ENCODE peak calls at places on chromosome 15, in nine cellular contexts. W is Panc1, I is bronchial epithelial cell, E is GM10248, K is Calu3, F is omental fat pad, C is uterus, G is heart right ventricle, N is type B pancreatic cell. J is an unnamed sample.

GRCh38 chr15:56736881-56737707 is 3.8 kb upstream of the ZNF280D start:
- DNase-seq in C (no peak), N (no peak), E (no peak), W (no peak), G (no peak), I (no peak), F (no peak), K (no peak), J (no peak)

GRCh38 chr15:49232407-49232806 is 62.4 kb downstream of the GALK2 start:
- DNase-seq in N (no peak), E (no peak), I (no peak), G (no peak), C (no peak), W (no peak), F (no peak), K (no peak), J (no peak)

GRCh38 chr15:77066961-77067690 is 3.8 kb downstream of the TSPAN3 start:
- DNase-seq in F (no peak), W (no peak), K (peak), E (no peak), C (no peak), I (peak), G (no peak), N (no peak), J (no peak)

GRCh38 chr15:77480859-77481258 is 60.2 kb downstream of the HMG20A start:
- DNase-seq in N (no peak), E (no peak), I (no peak), K (no peak), F (no peak), W (no peak), G (no peak), C (no peak), J (no peak)

GRCh38 chr15:56749982-56750381 is 16.7 kb upstream of the ZNF280D start:
- DNase-seq in N (no peak), W (no peak), C (no peak), E (no peak), F (no peak), K (no peak), I (no peak), G (no peak), J (no peak)

GRCh38 chr15:70214266-70214665 is 116.5 kb upstream of the TLE3 start:
- DNase-seq in E (no peak), I (no peak), N (no peak), K (no peak), W (no peak), G (no peak), F (no peak), C (no peak), J (no peak)

GRCh38 chr15:50049871-50050270 is 69.2 kb downstream of the ATP8B4 start:
- DNase-seq in G (no peak), W (no peak), K (no peak), E (no peak), N (no peak), I (no peak), C (no peak), F (no peak), J (no peak)

GRCh38 chr15:89864958-89865739 is 28.6 kb downstream of the AP3S2 start:
- DNase-seq in F (no peak), I (no peak), G (no peak), C (no peak), N (no peak), E (no peak), K (no peak), W (no peak), J (no peak)

GRCh38 chr15:57382222-57382621 is 5.9 kb downstream of the CGNL1 start:
- DNase-seq in E (no peak), G (no peak), F (no peak), N (no peak), W (no peak), C (no peak), I (no peak), K (no peak), J (no peak)

GRCh38 chr15:96947830-96948229 is 617.3 kb downstream of the NR2F2 start:
- DNase-seq in F (no peak), E (no peak), W (no peak), N (no peak), K (no peak), C (no peak), I (no peak), G (no peak), J (no peak)

GRCh38 chr15:96948981-96949380 is 618.5 kb downstream of the NR2F2 start:
- DNase-seq in F (no peak), E (no peak), W (no peak), K (no peak), N (no peak), G (no peak), C (no peak), I (no peak), J (no peak)

GRCh38 chr15:96947296-96947695 is 616.8 kb downstream of the NR2F2 start:
- DNase-seq in E (no peak), K (no peak), F (no peak), W (no peak), I (no peak), C (no peak), N (no peak), G (no peak), J (no peak)
- TF ChIP-seq CTCF in E (no peak), K (no peak), F (no peak), W (no peak), I (no peak), C (no peak), N (no peak), G (no peak), J (no peak)

DNA sequence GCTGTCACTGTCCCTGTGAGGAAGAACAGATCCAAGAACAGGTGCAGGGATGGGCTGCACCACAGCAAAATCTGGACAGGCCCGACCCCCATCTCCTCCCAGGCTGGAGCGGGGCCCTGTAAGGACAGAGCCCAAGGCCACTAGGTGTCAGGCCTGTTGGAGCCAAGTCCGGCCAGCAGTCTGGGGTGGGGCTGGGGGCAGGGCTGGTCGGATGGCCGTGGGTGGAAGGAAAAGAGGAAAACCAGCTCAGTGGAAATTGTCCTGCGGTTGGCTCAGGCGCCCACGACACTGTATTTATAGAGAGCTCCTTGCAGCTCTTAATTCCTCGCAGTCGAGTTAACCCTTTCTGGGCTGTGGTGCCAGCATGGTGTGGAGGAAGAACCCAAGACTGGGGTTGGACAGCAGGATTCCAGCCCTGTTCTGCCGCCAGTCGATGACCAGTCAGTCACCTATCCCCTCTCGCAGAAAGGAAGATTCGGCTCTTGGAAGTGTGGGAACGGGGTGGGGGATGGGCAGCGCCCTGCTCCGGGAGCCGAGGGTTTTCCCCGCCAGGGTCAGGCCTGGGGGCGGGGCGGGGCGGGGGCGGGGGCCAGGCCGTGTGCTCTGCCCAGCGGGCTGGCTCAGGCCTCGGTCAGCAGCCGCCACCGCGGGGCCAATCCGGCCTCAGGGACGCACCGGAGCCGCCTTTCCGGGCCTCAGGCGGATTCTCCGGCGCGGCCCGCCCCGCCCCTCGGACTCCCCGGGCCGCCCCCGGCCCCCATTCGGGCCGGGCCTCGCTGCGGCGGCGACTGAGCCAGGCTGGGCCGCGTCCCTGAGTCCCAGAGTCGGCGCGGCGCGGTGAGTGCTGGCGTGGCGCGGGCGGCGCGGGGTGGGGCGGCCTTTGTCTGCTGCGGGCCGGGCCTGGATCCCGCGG is at the start of gene CD276:
- DNase-seq in E (peak), K (peak), I (no peak), C (peak), W (no peak), F (peak), N (peak), G (peak), J (peak)
- TF ChIP-seq CTCF in E (peak), K (peak), I (no peak), C (peak), W (peak), F (no peak), N (peak), G (peak), J (peak)

DNA sequence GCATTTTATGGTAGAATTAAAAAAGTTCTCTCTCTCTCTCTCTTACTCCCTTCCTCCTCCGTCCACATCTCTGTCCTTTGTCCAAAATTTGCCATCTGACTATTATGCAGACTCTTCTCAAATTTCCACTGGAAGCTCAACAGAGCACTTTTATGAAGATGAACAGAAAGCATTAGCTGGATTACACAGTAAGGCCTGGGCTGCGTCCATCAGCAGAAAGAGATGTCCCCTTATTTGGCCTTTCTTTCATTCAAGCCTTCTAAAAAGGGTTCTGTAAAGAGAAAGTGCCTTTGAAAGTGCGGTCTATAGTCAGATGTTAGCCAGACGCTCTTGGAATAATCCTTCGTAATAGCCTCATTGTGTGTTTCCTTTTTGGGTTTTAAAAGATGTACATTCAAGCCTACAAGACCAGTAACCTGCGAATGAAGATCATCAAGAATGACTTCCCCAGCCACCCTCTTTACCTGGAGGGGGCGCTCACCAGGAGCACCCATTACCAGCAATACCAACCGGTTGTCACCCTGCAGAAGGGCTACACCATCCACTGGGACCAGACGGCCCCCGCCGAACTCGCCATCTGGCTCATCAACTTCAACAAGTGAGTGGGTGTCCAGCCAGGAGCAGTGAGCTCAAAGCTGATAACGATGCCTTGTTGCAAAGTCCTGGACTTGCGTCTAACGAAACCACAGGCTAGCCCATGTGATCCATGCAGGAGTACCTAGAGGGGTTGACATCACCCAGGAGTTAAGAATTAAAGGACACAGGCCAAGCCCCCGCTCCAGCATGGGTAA is 53.1 kb downstream of the MESD start:
- DNase-seq in N (no peak), F (no peak), C (no peak), E (no peak), G (no peak), K (no peak), W (no peak), I (no peak), J (no peak)
- TF ChIP-seq CTCF in N (no peak), F (no peak), C (no peak), E (no peak), G (no peak), K (no peak), W (no peak), I (no peak), J (no peak)

GRCh38 chr15:32991544-32992192 is 202.8 kb downstream of the FMN1 start:
- DNase-seq in K (no peak), F (no peak), I (no peak), N (no peak), E (no peak), G (no peak), C (peak), W (no peak), J (no peak)

GRCh38 chr15:32998182-32998581 is 196.3 kb downstream of the FMN1 start:
- DNase-seq in E (no peak), G (no peak), K (no peak), I (no peak), W (no peak), N (no peak), F (no peak), C (no peak), J (no peak)

GRCh38 chr15:32998979-32999677 is 195.4 kb downstream of the FMN1 start:
- DNase-seq in W (no peak), E (no peak), F (no peak), C (no peak), G (no peak), K (no peak), I (no peak), N (no peak), J (no peak)

GRCh38 chr15:32993285-32993684 is 201.2 kb downstream of the FMN1 start:
- DNase-seq in F (no peak), N (no peak), C (no peak), G (no peak), I (peak), E (no peak), K (no peak), W (no peak), J (no peak)

GRCh38 chr15:32994810-32995424 is 199.6 kb downstream of the FMN1 start:
- DNase-seq in C (no peak), E (peak), W (peak), F (no peak), N (no peak), I (peak), K (no peak), G (no peak), J (no peak)
- TF ChIP-seq CTCF in C (peak), E (peak), W (peak), F (no peak), N (peak), I (peak), K (no peak), G (peak), J (peak)

DNA sequence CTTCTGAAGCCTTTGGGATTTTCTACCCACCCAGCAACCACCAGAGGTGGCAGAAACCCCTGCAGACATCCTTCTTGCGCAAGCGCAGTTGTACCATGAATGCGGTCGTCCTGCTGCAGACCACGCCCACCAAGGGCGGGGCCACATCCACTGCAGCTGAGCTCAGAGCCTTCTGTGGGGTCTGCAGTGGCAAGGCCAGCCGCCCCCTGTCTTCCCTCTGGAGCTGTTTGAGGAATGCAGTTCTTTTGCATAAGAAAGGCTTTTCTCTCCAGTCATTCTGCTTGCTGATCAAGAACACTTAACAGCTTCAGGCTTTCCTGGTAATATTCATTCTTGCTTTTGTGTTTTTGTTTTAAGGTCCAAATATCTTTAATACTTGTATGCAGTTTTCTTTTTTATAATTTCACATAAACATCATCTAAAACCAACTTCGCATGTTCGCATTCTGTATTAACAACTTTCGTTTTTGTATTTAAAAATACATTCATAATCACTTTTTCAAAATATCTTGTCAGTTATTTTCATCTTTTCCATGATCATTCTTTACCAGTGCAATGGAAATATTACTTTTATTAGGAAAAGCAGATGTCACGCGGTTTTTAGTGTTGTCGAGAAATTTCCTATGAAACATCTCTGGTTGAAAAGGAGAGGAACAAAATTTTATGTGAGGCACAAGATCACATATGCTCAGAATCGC is 98.2 kb upstream of the SNRPN start:
- DNase-seq in I (no peak), N (peak), W (no peak), E (no peak), F (no peak), K (no peak), G (peak), C (no peak), J (no peak)
- TF ChIP-seq CTCF in I (no peak), N (no peak), W (no peak), E (no peak), F (no peak), K (no peak), G (no peak), C (no peak), J (no peak)

DNA sequence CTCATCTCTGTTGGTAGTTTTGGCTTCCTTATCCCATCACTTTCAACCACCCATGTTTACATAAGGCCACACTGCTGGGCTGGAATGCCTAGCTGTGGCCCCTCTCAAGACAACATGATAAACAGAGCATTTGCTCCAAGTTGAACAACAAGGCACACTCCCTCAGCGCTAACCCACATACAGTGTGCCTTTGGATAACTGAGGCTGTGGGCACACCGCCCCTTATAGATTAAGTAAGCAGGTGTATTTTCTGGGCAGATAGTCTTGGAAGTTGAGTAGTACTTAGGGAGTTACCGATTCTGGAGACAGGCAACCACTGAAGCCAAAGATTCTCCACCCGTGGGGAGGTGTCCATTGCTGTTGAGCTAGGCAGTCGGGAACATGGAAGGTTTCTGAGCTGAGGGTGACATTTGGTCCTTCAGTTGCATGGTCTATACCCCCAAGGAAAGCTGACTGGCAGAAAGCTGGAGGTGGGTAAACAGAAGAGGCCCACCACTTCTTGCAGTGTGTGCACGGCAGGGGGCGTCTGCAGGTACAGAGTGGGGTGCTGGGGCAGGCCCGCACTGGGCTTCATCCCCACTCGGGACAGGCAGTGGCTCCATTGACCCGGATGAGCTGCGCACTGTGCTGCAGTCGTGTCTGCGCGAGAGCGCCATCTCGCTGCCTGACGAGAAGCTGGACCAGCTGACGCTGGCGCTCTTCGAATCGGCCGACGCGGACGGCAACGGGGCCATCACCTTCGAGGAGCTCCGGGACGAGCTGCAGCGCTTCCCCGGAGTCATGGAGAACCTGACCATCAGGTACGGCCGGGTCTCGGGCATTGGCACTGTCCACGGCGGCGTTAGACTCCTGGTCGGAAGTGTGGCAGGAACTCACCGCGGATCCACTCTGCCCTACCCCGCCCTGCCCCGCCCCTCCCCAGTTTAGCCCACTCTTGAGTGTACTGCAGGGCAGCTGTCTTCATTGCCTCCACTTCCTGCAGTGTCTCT is 16.8 kb downstream of the NOX5 start:
- DNase-seq in N (no peak), F (no peak), E (peak), K (peak), W (no peak), C (no peak), I (peak), G (peak), J (peak)
- TF ChIP-seq CTCF in N (peak), F (no peak), E (peak), K (peak), W (peak), C (peak), I (peak), G (peak), J (peak)

DNA sequence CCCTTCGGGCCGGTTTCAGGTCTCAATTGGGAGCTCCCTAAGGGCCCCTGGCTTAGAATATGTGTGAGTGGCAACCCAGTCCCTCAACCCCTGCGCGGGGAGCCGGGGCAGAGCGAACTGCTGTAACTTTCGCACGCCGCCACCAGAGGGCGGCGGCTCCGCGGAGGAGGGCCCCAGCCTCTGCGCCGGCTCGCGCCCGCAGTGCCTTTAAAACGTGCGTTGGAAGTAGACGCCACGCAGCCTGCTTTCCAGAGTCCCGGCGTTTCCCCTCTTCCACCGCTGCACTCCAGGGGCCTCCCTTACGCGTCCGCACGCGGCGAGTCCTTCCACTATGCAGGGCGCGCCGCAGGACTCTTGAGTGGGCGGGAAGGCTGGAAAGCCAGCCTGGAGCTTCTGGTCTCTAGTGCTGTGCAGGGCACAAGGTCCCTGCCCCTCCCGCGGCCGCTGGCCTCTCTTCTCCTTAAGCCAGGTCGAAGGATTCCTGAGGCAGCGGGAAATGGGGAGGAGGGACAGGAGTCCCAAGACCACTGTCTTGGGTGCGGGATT is 23.7 kb upstream of the RNU6-1 start:
- DNase-seq in I (peak), E (peak), G (peak), K (peak), C (peak), W (no peak), N (peak), F (peak), J (peak)
- TF ChIP-seq CTCF in I (peak), E (peak), G (peak), K (peak), C (peak), W (peak), N (peak), F (peak), J (peak)

DNA sequence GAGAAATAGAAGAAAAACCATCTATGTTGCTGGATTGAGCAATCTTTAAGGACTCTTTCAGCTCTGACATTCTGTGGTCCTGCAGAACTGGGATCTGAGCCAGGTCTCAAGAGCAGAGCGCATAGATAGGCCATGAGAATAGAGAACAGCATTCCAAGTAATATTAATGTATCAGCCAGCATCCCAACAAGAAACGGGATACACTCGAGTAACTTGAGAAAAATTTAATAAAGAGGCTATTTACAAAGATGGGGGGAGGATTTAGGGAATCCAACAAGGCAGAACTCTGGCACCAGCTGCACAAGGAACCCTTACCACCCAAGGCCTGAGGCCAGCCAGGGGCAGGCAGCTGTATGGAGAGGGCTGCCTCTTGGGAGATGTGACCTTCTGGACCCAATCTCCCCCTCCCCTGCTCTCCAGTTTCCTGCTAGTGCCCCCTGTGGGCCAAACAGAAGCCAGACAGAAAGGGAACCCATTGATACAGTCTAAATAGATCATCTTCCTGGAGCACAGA is 8.2 kb downstream of the TMOD2 start:
- DNase-seq in N (no peak), C (peak), G (peak), I (peak), W (no peak), K (no peak), E (no peak), F (no peak), J (no peak)
- TF ChIP-seq CTCF in N (peak), C (no peak), G (peak), I (no peak), W (peak), K (no peak), E (peak), F (no peak), J (peak)